ENCODE peak calls at places on chromosome 12, in six cellular contexts. C is neural crest cell, E is AG09309, D is RWPE1, M is lower lobe of right lung, Z is astrocyte of the cerebellum. G is an unnamed sample.

GRCh38 chr12:108734200-108734906 is 3.0 kb upstream of the CORO1C start:
- DNase-seq in Z (peak), C (no peak), D (peak), M (no peak), E (peak), G (peak)

GRCh38 chr12:69102856-69103255 is 136.5 kb upstream of the CPSF6 start:
- DNase-seq in E (no peak), D (no peak), M (no peak), C (no peak), Z (no peak), G (no peak)

GRCh38 chr12:76747245-76747644 is 16.7 kb upstream of the ZDHHC17 start:
- DNase-seq in M (no peak), E (no peak), C (no peak), Z (no peak), D (no peak), G (no peak)

GRCh38 chr12:111446631-111447570 is 41.2 kb downstream of the SH2B3 start:
- DNase-seq in Z (no peak), E (no peak), M (no peak), D (no peak), C (no peak), G (no peak)

GRCh38 chr12:25829192-25829591 is 129.3 kb upstream of the RASSF8 start:
- DNase-seq in M (no peak), E (peak), Z (peak), D (peak), C (no peak), G (peak)

GRCh38 chr12:95709152-95709551 is 81.4 kb downstream of the NTN4 start:
- DNase-seq in E (no peak), C (no peak), D (no peak), Z (no peak), M (no peak), G (no peak)

GRCh38 chr12:113002676-113003075 is 24.4 kb downstream of the OAS2 start:
- DNase-seq in D (no peak), E (no peak), C (no peak), Z (no peak), M (no peak), G (no peak)

GRCh38 chr12:68378859-68379628 is 46.9 kb upstream of the MDM1 start:
- DNase-seq in D (no peak), C (no peak), E (no peak), Z (no peak), M (peak), G (no peak)

GRCh38 chr12:21585485-21585884 is 19.2 kb downstream of the GYS2 start:
- DNase-seq in Z (no peak), E (no peak), C (no peak), D (no peak), M (no peak), G (no peak)

GRCh38 chr12:105107176-105107496 is 395 bp upstream of the WASHC4 start:
- DNase-seq in Z (no peak), E (no peak), M (no peak), C (no peak), D (no peak), G (no peak)

GRCh38 chr12:46224401-46224800 is 44.4 kb downstream of the SLC38A1 start:
- DNase-seq in C (no peak), Z (peak), D (no peak), M (no peak), E (peak), G (no peak)

GRCh38 chr12:12563529-12563928 is 866 bp upstream of the DUSP16 start:
- DNase-seq in M (no peak), D (no peak), C (no peak), Z (no peak), E (no peak), G (no peak)

GRCh38 chr12:4856556-4856955 is 53.1 kb upstream of the KCNA1 start:
- DNase-seq in D (no peak), C (no peak), Z (no peak), M (no peak), E (no peak), G (no peak)
- TF ChIP-seq CTCF in D (no peak), C (no peak), Z (no peak), M (no peak), E (no peak), G (no peak)

GRCh38 chr12:39611818-39612217 is 7.8 kb downstream of the ABCD2 start:
- DNase-seq in Z (no peak), M (no peak), C (no peak), E (no peak), D (no peak), G (no peak)
- TF ChIP-seq CTCF in Z (no peak), M (no peak), C (no peak), E (no peak), D (no peak), G (no peak)

DNA sequence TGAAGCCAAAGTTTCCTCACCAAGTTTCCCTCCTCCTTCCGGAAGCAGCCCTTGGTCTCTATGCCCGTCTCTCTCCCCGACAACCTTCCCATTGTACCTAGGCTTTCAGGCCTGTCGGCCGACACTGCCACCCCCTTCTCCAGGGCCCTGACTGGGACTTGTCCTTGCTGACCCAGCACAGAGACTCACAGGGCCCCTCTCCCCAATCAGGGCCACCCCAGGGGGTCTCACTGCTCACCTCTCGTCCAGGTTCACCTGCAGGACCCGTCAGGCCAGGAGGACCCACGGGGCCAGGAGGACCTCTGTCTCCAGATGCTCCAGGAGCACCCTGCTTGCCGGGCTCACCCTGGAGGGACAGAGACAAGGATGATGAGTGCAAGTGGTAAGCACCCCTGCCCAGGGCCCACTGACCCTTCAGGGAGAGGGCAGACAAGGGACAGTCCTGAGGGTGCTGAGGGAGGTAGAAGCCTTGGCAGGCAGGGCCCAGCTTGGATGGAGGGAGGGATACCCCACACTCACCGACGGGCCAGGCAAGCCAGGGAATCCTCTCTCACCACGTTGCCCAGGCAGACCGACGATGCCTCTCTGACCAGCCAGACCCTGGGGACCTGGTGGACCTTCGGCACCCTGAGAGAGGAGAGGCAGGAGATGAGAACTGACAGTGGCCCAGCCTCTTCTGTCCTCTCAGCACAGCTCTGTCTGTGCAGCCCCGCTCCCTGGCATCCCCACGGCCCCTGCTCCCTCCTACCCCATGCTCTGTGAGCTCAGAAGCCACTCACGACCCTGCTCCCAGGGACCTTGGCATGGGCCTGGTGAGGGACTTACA is 14.6 kb downstream of the TMEM106C start:
- DNase-seq in E (no peak), D (no peak), M (no peak), C (no peak), Z (no peak), G (no peak)
- TF ChIP-seq CTCF in E (no peak), D (no peak), M (no peak), C (no peak), Z (no peak), G (no peak)

GRCh38 chr12:132561784-132562156 is 48.6 kb downstream of the LRCOL1 start:
- DNase-seq in E (no peak), D (peak), C (peak), Z (no peak), M (no peak), G (peak)
- TF ChIP-seq CTCF in E (peak), D (no peak), C (no peak), Z (peak), M (no peak), G (peak)

DNA sequence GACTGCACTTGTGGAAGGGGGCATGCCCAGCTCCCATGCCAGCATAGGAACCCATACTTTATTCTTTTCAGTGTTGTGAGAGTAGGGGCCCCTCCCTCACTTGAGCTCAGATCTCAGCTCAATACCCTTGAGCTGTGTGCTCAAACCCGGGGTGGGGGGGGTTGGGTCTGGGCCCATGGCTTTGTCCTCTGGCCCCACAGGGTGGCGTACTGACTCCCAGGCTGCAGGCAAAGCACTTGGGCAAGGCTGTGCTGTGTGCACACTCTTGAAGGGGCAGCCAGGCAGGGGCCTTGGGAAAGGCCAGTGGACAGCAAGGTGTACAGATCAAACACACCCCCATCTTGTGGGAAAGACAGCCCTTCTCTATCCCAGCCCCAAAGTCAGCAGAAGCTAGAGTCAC is 81.8 kb downstream of the WIF1 start:
- DNase-seq in D (no peak), Z (no peak), M (no peak), C (no peak), E (no peak), G (no peak)
- TF ChIP-seq CTCF in D (no peak), Z (no peak), M (no peak), C (no peak), E (no peak), G (no peak)

G was measured in Calu3.